ENCODE peak calls at places on chromosomes 5 and 9, in nine cellular contexts. G is EH; T is stimulated activated CD4-positive, alpha-beta T cell treated with anti-CD3 and anti-CD28 coated beads, Interleukin-12 subunit alpha, Interleukin-12 subunit beta, amount 100 ng/mL, for 48 hours; B is left cardiac atrium; R is NCI-H2029 treated with DMSO at 0.1 percent for 48 hours; Y is NCI-H1048; D is AG08396; A is cardiac muscle cell; M is neuronal stem cell. Q is an unnamed sample.

GRCh38 chr9:93650448-93650847 is 74.1 kb downstream of the PHF2 start:
- DNase-seq in G (no peak), T (no peak), B (no peak), R (no peak), Y (no peak), D (no peak), A (no peak), M (no peak), Q (no peak)

GRCh38 chr9:112664541-112664940 is 53.4 kb downstream of the INIP start:
- DNase-seq in G (peak), T (no peak), B (no peak), R (no peak), Y (no peak), D (no peak), A (no peak), M (no peak), Q (no peak)

GRCh38 chr5:150616024-150616470 is 24.4 kb upstream of the SYNPO start:
- DNase-seq in G (no peak), T (no peak), B (peak), R (peak), Y (no peak), D (no peak), A (peak), M (no peak), Q (no peak)

GRCh38 chr9:136186386-136186785 is 18.5 kb downstream of the LHX3 start:
- DNase-seq in G (no peak), T (no peak), B (no peak), R (no peak), Y (no peak), D (no peak), A (no peak), M (no peak), Q (no peak)

GRCh38 chr9:92952861-92953620 is 5.7 kb downstream of the FGD3 start:
- DNase-seq in G (no peak), T (no peak), B (no peak), R (peak), Y (no peak), D (no peak), A (peak), M (no peak), Q (peak)

GRCh38 chr9:129131300-129132145 is 20.3 kb downstream of the PTPA start:
- DNase-seq in G (peak), T (peak), B (peak), R (no peak), Y (no peak), D (peak), A (peak), M (no peak), Q (peak)

GRCh38 chr5:73822989-73823339 is 197.0 kb downstream of the ARHGEF28 start:
- DNase-seq in G (no peak), T (no peak), B (no peak), R (peak), Y (no peak), D (no peak), A (peak), M (no peak), Q (no peak)

GRCh38 chr9:137797206-137798120 is 80.1 kb upstream of the CACNA1B start:
- DNase-seq in G (no peak), T (no peak), B (no peak), R (peak), Y (no peak), D (no peak), A (no peak), M (no peak), Q (no peak)

GRCh38 chr5:109612278-109612905 is 77.3 kb upstream of the MAN2A1 start:
- DNase-seq in G (no peak), T (no peak), B (no peak), R (no peak), Y (no peak), D (no peak), A (no peak), M (peak), Q (no peak)

GRCh38 chr5:72071906-72072305 is 35.4 kb upstream of the MAP1B start:
- DNase-seq in G (no peak), T (no peak), B (no peak), R (no peak), Y (no peak), D (no peak), A (no peak), M (no peak), Q (no peak)

GRCh38 chr5:144198386-144198785 is 27.7 kb downstream of the KCTD16 start:
- DNase-seq in G (peak), T (no peak), B (no peak), R (peak), Y (no peak), D (peak), A (no peak), M (no peak), Q (no peak)

GRCh38 chr9:18979367-18979766 is 53.6 kb downstream of the SAXO1 start:
- DNase-seq in G (peak), T (no peak), B (no peak), R (no peak), Y (no peak), D (peak), A (peak), M (no peak), Q (no peak)

GRCh38 chr5:75042511-75042910 is 9.8 kb downstream of the GCNT4 start:
- DNase-seq in G (no peak), T (no peak), B (no peak), R (no peak), Y (no peak), D (no peak), A (no peak), M (no peak), Q (no peak)

GRCh38 chr9:136342191-136343120 is 15.1 kb downstream of the GPSM1 start:
- DNase-seq in G (peak), T (peak), B (peak), R (peak), Y (peak), D (peak), A (peak), M (peak), Q (peak)

GRCh38 chr9:133959171-133959570 is 33.0 kb downstream of the VAV2 start:
- DNase-seq in G (no peak), T (no peak), B (no peak), R (no peak), Y (no peak), D (no peak), A (no peak), M (no peak), Q (no peak)

GRCh38 chr9:3177362-3177761 is 333.5 kb upstream of the PUM3 start:
- DNase-seq in G (no peak), T (no peak), B (no peak), R (no peak), Y (no peak), D (no peak), A (no peak), M (no peak), Q (no peak)

GRCh38 chr9:92147030-92147853 is 32.0 kb upstream of the SPTLC1 start:
- DNase-seq in G (peak), T (no peak), B (peak), R (no peak), Y (no peak), D (peak), A (peak), M (no peak), Q (peak)

GRCh38 chr5:32760091-32760509 is 49.0 kb downstream of the NPR3 start:
- DNase-seq in G (peak), T (no peak), B (no peak), R (no peak), Y (no peak), D (peak), A (peak), M (no peak), Q (no peak)

GRCh38 chr9:136054146-136054545 is 40.9 kb downstream of the NACC2 start:
- DNase-seq in G (no peak), T (no peak), B (no peak), R (no peak), Y (no peak), D (peak), A (no peak), M (no peak), Q (no peak)

GRCh38 chr9:125626187-125626586 is 80.8 kb downstream of the MAPKAP1 start:
- DNase-seq in G (peak), T (no peak), B (no peak), R (no peak), Y (no peak), D (peak), A (no peak), M (no peak), Q (no peak)

GRCh38 chr5:94749048-94749447 is 130.6 kb downstream of the SLF1 start:
- DNase-seq in G (no peak), T (no peak), B (no peak), R (no peak), Y (no peak), D (no peak), A (no peak), M (no peak), Q (no peak)

GRCh38 chr5:143386725-143387124 is 16.8 kb downstream of the NR3C1 start:
- DNase-seq in G (peak), T (no peak), B (no peak), R (no peak), Y (no peak), D (no peak), A (peak), M (no peak), Q (no peak)

GRCh38 chr5:178288373-178289368 is 56.1 kb upstream of the PHYKPL start:
- DNase-seq in G (no peak), T (no peak), B (peak), R (no peak), Y (peak), D (no peak), A (no peak), M (peak), Q (no peak)

GRCh38 chr5:147567917-147568598 is 58.2 kb upstream of the DPYSL3 start:
- DNase-seq in G (peak), T (no peak), B (no peak), R (no peak), Y (no peak), D (peak), A (peak), M (peak), Q (peak)

GRCh38 chr5:132526290-132526973 is 16.9 kb downstream of the IL5 start:
- DNase-seq in G (peak), T (peak), B (no peak), R (peak), Y (no peak), D (peak), A (peak), M (peak), Q (peak)

GRCh38 chr5:138963763-138964371 is 88.7 kb upstream of the LRRTM2 start:
- DNase-seq in G (peak), T (no peak), B (no peak), R (no peak), Y (no peak), D (no peak), A (no peak), M (peak), Q (peak)

GRCh38 chr5:178931846-178932760 is 8.9 kb upstream of the ZNF454 start:
- DNase-seq in G (no peak), T (no peak), B (no peak), R (no peak), Y (no peak), D (no peak), A (no peak), M (no peak), Q (no peak)

GRCh38 chr9:110255064-110255416 is 1.3 kb downstream of the TXN start:
- DNase-seq in G (no peak), T (no peak), B (no peak), R (no peak), Y (no peak), D (no peak), A (no peak), M (no peak), Q (no peak)

GRCh38 chr5:16690243-16690839 is 73.5 kb upstream of the RETREG1 start:
- DNase-seq in G (peak), T (peak), B (no peak), R (no peak), Y (peak), D (peak), A (peak), M (peak), Q (peak)

GRCh38 chr5:164360589-164360988 is 855.2 kb downstream of the MAT2B start:
- DNase-seq in G (no peak), T (no peak), B (no peak), R (no peak), Y (no peak), D (no peak), A (peak), M (no peak), Q (no peak)

GRCh38 chr5:128665747-128666355 is 127.8 kb upstream of the FBN2 start:
- DNase-seq in G (peak), T (no peak), B (no peak), R (no peak), Y (no peak), D (no peak), A (no peak), M (no peak), Q (no peak)

GRCh38 chr5:82019342-82020138 is 47.7 kb downstream of the ATG10 start:
- DNase-seq in G (no peak), T (no peak), B (no peak), R (peak), Y (no peak), D (no peak), A (no peak), M (no peak), Q (no peak)

GRCh38 chr9:18805386-18805785 is 227.6 kb downstream of the SAXO1 start:
- DNase-seq in G (no peak), T (no peak), B (no peak), R (no peak), Y (no peak), D (no peak), A (no peak), M (no peak), Q (no peak)

GRCh38 chr5:33334829-33335228 is 105.9 kb upstream of the TARS1 start:
- DNase-seq in G (no peak), T (no peak), B (no peak), R (no peak), Y (no peak), D (no peak), A (no peak), M (no peak), Q (no peak)

GRCh38 chr5:75037106-75037505 is 15.3 kb downstream of the GCNT4 start:
- DNase-seq in G (peak), T (no peak), B (no peak), R (no peak), Y (no peak), D (peak), A (peak), M (no peak), Q (no peak)

GRCh38 chr9:114319147-114319546 is 3.8 kb upstream of the ORM1 start:
- DNase-seq in G (no peak), T (no peak), B (no peak), R (no peak), Y (no peak), D (no peak), A (no peak), M (no peak), Q (no peak)

GRCh38 chr9:113456235-113456634 is 7.3 kb upstream of the RGS3 start:
- DNase-seq in G (peak), T (no peak), B (no peak), R (no peak), Y (no peak), D (peak), A (peak), M (no peak), Q (no peak)

GRCh38 chr5:143600396-143601075 is 197.1 kb upstream of the NR3C1 start:
- DNase-seq in G (no peak), T (no peak), B (no peak), R (no peak), Y (no peak), D (no peak), A (peak), M (no peak), Q (no peak)